ENCODE peak calls at places on chromosomes 5 and 9, in four cellular contexts. W, Z, A and C are unnamed samples.

GRCh38 chr9:121572581-121572980 is 72.9 kb upstream of the GGTA1 start:
- DNase-seq in A (no peak), Z (no peak), W (no peak), C (no peak)

GRCh38 chr5:15431923-15432322 is 68.1 kb upstream of the FBXL7 start:
- DNase-seq in A (no peak), Z (no peak), W (no peak), C (no peak)

GRCh38 chr5:146722361-146722779 is 156.2 kb downstream of the PPP2R2B start:
- DNase-seq in Z (no peak), W (no peak), A (no peak), C (no peak)

GRCh38 chr5:132099073-132099748 is 25.6 kb downstream of the CSF2 start:
- DNase-seq in W (no peak), A (no peak), Z (no peak), C (no peak)

GRCh38 chr9:99180662-99181061 is 41.1 kb downstream of the ALG2 start:
- DNase-seq in W (no peak), A (no peak), Z (no peak), C (no peak)

GRCh38 chr9:129145841-129146292 is 32.2 kb downstream of the IER5L start:
- DNase-seq in A (peak), Z (no peak), W (peak), C (no peak)

GRCh38 chr5:180830253-180831138 is 27.9 kb upstream of the MGAT1 start:
- DNase-seq in W (no peak), Z (no peak), A (peak), C (peak)

GRCh38 chr9:136525207-136525606 is 20.6 kb downstream of the NOTCH1 start:
- DNase-seq in W (no peak), A (no peak), Z (no peak), C (no peak)

GRCh38 chr5:140869555-140869886 is 764 bp downstream of the PCDHA11 start:
- DNase-seq in Z (peak), W (no peak), A (no peak), C (no peak)

GRCh38 chr5:142481410-142481809 is 156.6 kb upstream of the SPRY4 start:
- DNase-seq in A (no peak), W (no peak), Z (no peak), C (no peak)

GRCh38 chr5:121658221-121658620 is 193.5 kb upstream of the FTMT start:
- DNase-seq in W (no peak), Z (no peak), A (no peak), C (no peak)

GRCh38 chr5:73189816-73190451 is 16.9 kb downstream of the TMEM174 start:
- DNase-seq in W (no peak), Z (no peak), A (no peak), C (no peak)

GRCh38 chr9:81601639-81602623 is 87.4 kb downstream of the TLE1 start:
- DNase-seq in W (no peak), A (no peak), Z (no peak), C (no peak)

GRCh38 chr9:134681061-134681661 is 39.6 kb downstream of the COL5A1 start:
- DNase-seq in W (no peak), A (no peak), Z (no peak), C (no peak)

GRCh38 chr5:136047858-136048257 is 19.1 kb downstream of the TGFBI start:
- DNase-seq in A (peak), Z (no peak), W (no peak), C (no peak)

DNA sequence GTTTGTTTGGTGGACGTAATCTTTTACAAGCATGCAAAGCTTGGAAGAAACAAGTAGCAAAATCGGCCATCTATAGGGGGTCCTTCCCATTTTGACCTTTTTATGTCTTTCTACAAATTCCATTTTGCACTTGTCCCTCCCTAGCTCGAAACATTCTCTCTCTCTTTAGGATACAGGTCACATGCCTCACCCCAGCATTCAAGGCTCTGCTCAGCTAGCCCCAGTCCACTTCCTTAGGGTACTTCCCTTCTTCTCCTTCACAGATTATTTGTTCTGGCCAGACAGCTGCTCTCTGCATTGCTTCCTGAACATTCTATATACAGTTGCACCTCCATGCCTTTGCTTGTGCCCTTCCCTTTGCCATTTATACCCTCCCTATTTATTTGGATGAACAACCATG is 31.7 kb upstream of the TRIM14 start:
- DNase-seq in A (no peak), W (no peak), Z (no peak), C (no peak)
- H3K27ac ChIP-seq in A (no peak), W (no peak), Z (no peak), C (no peak)

GRCh38 chr5:2995667-2996066 is 244.2 kb upstream of the IRX2 start:
- DNase-seq in Z (no peak), A (no peak), W (no peak), C (no peak)
- H3K27ac ChIP-seq in Z (no peak), A (no peak), W (no peak), C (no peak)

GRCh38 chr5:75062925-75063531 is 10.7 kb upstream of the GCNT4 start:
- DNase-seq in A (no peak), Z (no peak), W (no peak), C (no peak)

GRCh38 chr5:75055727-75056144 is 3.4 kb upstream of the GCNT4 start:
- DNase-seq in A (no peak), W (no peak), Z (no peak), C (no peak)

GRCh38 chr5:75059887-75060286 is 7.5 kb upstream of the GCNT4 start:
- DNase-seq in A (no peak), W (no peak), Z (no peak), C (no peak)

GRCh38 chr5:75057551-75057950 is 5.2 kb upstream of the GCNT4 start:
- DNase-seq in W (no peak), Z (no peak), A (no peak), C (no peak)

DNA sequence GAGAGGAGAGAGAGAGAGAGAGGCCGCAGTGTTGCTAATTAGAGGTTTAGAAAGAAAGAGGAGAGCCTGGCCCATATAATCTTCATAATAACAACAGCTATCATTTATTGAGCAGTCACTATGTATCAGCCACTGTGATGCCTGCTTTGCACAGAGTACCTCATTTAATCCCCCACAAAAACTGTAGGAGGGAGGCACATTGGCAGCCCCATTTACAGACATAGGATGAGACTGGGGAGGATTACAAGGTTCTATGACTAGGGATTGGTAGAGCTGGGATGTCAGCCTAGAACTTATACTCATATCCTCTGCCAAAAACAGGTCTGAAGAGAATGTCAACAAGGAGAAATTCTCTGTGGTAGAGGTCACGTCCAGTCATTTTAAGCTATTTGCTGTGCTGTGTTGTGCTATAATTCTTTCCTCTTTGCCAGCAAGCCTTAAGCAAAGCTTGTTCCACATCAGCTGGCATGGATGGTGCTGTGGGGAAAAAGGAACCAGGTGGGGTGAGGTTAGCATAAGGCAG is 6.7 kb upstream of the GCNT4 start:
- DNase-seq in W (no peak), Z (no peak), A (no peak), C (no peak)
- H3K27ac ChIP-seq in W (no peak), Z (no peak), A (no peak), C (no peak)

GRCh38 chr5:32842798-32843531 is 131.8 kb downstream of the NPR3 start:
- DNase-seq in Z (no peak), W (no peak), A (no peak), C (no peak)
- H3K27ac ChIP-seq in Z (no peak), W (no peak), A (no peak), C (no peak)